ENCODE peak calls at places on chromosomes 4 and X, in eight cellular contexts. U is SHP77; R is Caco-2; N is activated CD8-positive, alpha-beta memory T cell treated with anti-CD3 and anti-CD28 coated beads, Interleukin-2, amount 50 U/mL, for 48 hours; J is effector memory CD8-positive, alpha-beta T cell; A is NCI-H226; E is frontal cortex; F is occipital lobe. K is an unnamed sample.
A peak's percentile ranks its signal among the peaks of the same experiment; 100 is the strongest.

GRCh38 chrX:154072192-154072591 is 25.3 kb downstream of the MECP2 start:
- DNase-seq in U (no peak), R (no peak), N (no peak), J (no peak), A (no peak), E (no peak), F (no peak), K (no peak)

GRCh38 chr4:153731239-153731638 is 28.6 kb downstream of the RNF175 start:
- DNase-seq in U (no peak), R (no peak), N (no peak), J (no peak), A (peak; percentile 73), E (no peak), F (no peak), K (no peak)

GRCh38 chrX:154401045-154401799 is 3.0 kb downstream of the RPL10 start:
- DNase-seq in U (no peak), R (peak; percentile 58), N (peak; percentile 75), J (no peak), A (peak; percentile 9), E (no peak), F (no peak), K (no peak)

GRCh38 chr4:56701644-56702043 is 20.5 kb upstream of the HOPX start:
- DNase-seq in U (no peak), R (no peak), N (no peak), J (no peak), A (no peak), E (no peak), F (no peak), K (no peak)

GRCh38 chrX:132187451-132187850 is 31.8 kb downstream of the RAP2C start:
- DNase-seq in U (no peak), R (no peak), N (no peak), J (no peak), A (no peak), E (no peak), F (no peak), K (no peak)

GRCh38 chr4:145882594-145882993 is 56.0 kb downstream of the ZNF827 start:
- DNase-seq in U (no peak), R (no peak), N (no peak), J (no peak), A (no peak), E (peak; percentile 6), F (peak; percentile 77), K (no peak)

GRCh38 chrX:39808471-39808917 is 289.3 kb downstream of the BCOR start:
- DNase-seq in U (no peak), R (no peak), N (no peak), J (no peak), A (peak; percentile 22), E (no peak), F (no peak), K (no peak)

GRCh38 chr4:72312032-72312650 is 256.9 kb downstream of the ADAMTS3 start:
- DNase-seq in U (no peak), R (no peak), N (no peak), J (no peak), A (peak; percentile 97), E (no peak), F (peak; percentile 45), K (no peak)

GRCh38 chr4:7212921-7213320 is 20.6 kb downstream of the SORCS2 start:
- DNase-seq in U (no peak), R (no peak), N (no peak), J (no peak), A (no peak), E (no peak), F (no peak), K (no peak)

GRCh38 chr4:12500409-12500808 is 983.7 kb downstream of the RAB28 start:
- DNase-seq in U (no peak), R (no peak), N (no peak), J (no peak), A (no peak), E (no peak), F (no peak), K (no peak)

GRCh38 chr4:16196482-16197393 is 29.5 kb downstream of the TAPT1 start:
- DNase-seq in U (no peak), R (peak; percentile 67), N (no peak), J (no peak), A (peak; percentile 23), E (no peak), F (no peak), K (no peak)

GRCh38 chrX:65697173-65697572 is 29.7 kb downstream of the MSN start:
- DNase-seq in U (no peak), R (no peak), N (no peak), J (no peak), A (no peak), E (no peak), F (no peak), K (no peak)